ENCODE peak calls at places on chromosomes 1 and 21, in ten cellular contexts. O is activated CD8-positive, alpha-beta memory T cell treated with anti-CD3 and anti-CD28 coated beads, Interleukin-2, amount 10 ng/mL, durations not matched to agents 7 days and 5 days; N is activated CD8-positive, alpha-beta T cell treated with anti-CD3 and anti-CD28 coated beads for 36 hours; H is body of pancreas; W is Right ventricle myocardium superior; L is heart right ventricle; T is right cardiac atrium; X is gastroesophageal sphincter; G is CD8-positive, alpha-beta T cell; D is left lung. M is an unnamed sample.

GRCh38 chr1:64550505-64550904 is 80.6 kb downstream of the CACHD1 start:
- ATAC-seq in D (peak; percentile 78), L (no peak), G (peak; percentile 94), H (no peak), W (no peak), T (no peak), X (no peak), N (peak; percentile 85), O (peak; percentile 57), M (peak; percentile 70)

GRCh38 chr1:174605198-174605597 is 157.4 kb downstream of the GPR52 start:
- ATAC-seq in H (no peak), L (no peak), X (no peak), W (no peak), T (no peak), D (no peak), O (no peak), N (no peak), G (no peak), M (no peak)

GRCh38 chr1:65299328-65299727 is 10.0 kb upstream of the DNAJC6 start:
- ATAC-seq in O (no peak), T (no peak), G (no peak), N (no peak), X (no peak), W (no peak), L (no peak), D (no peak), H (no peak), M (no peak)

GRCh38 chr21:44686843-44687561 is 5.0 kb upstream of the KRTAP12-1 start:
- ATAC-seq in L (no peak), N (no peak), W (no peak), X (no peak), D (no peak), G (no peak), T (no peak), O (no peak), H (no peak), M (no peak)

GRCh38 chr1:18820791-18821641 is 38.4 kb downstream of the TAS1R2 start:
- ATAC-seq in X (peak; percentile 80), N (peak; percentile 81), T (peak; percentile 63), D (peak; percentile 98), L (peak; percentile 82), O (peak; percentile 70), H (peak; percentile 91), G (peak; percentile 29), W (peak; percentile 91), M (peak; percentile 39)

GRCh38 chr21:45433911-45434644 is 29.1 kb downstream of the COL18A1 start:
- ATAC-seq in X (no peak), N (no peak), L (no peak), G (no peak), D (no peak), H (no peak), W (no peak), O (no peak), T (no peak), M (no peak)

GRCh38 chr1:68703921-68704354 is 207.1 kb upstream of the DEPDC1 start:
- ATAC-seq in D (no peak), N (no peak), L (no peak), X (no peak), O (no peak), G (no peak), T (no peak), W (no peak), H (no peak), M (no peak)

GRCh38 chr1:73327998-73328397 is 870.0 kb downstream of the LRRIQ3 start:
- ATAC-seq in H (no peak), G (no peak), N (no peak), D (no peak), T (no peak), L (no peak), O (no peak), X (no peak), W (no peak), M (no peak)

GRCh38 chr21:14457762-14458161 is 74.8 kb upstream of the HSPA13 start:
- ATAC-seq in H (no peak), T (no peak), X (no peak), N (no peak), L (no peak), D (no peak), O (no peak), W (no peak), G (no peak), M (peak; percentile 18)

GRCh38 chr21:32048353-32048752 is 175.5 kb downstream of the HUNK start:
- ATAC-seq in D (no peak), W (no peak), O (no peak), T (no peak), G (no peak), X (no peak), H (no peak), L (no peak), N (no peak), M (no peak)

GRCh38 chr1:185636848-185637247 is 97.3 kb upstream of the HMCN1 start:
- ATAC-seq in D (no peak), X (no peak), H (no peak), W (no peak), T (no peak), N (peak; percentile 98), G (no peak), L (no peak), O (peak; percentile 96), M (peak; percentile 94)

GRCh38 chr1:47972864-47973437 is 24.2 kb downstream of the TRABD2B start:
- ATAC-seq in H (no peak), D (no peak), X (no peak), T (no peak), W (no peak), G (no peak), L (no peak), N (no peak), O (no peak), M (no peak)

GRCh38 chr1:230091473-230092231 is 24.6 kb downstream of the GALNT2 start:
- ATAC-seq in X (no peak), N (no peak), H (no peak), L (no peak), W (no peak), T (no peak), G (no peak), O (no peak), D (no peak), M (no peak)

GRCh38 chr21:33974513-33975468 is 59.2 kb upstream of the ATP5PO start:
- ATAC-seq in X (no peak), W (no peak), D (no peak), N (peak; percentile 22), T (no peak), H (no peak), G (no peak), L (no peak), O (peak; percentile 3), M (peak; percentile 39)

GRCh38 chr1:201742476-201742875 is 86.5 kb upstream of the IPO9 start:
- ATAC-seq in O (no peak), W (peak; percentile 9), L (no peak), T (no peak), G (no peak), X (no peak), D (no peak), H (no peak), N (no peak), M (no peak)

GRCh38 chr21:39467746-39468145 is 16.0 kb downstream of the SH3BGR start:
- ATAC-seq in H (no peak), X (no peak), W (no peak), N (no peak), G (no peak), T (no peak), O (no peak), L (no peak), D (no peak), M (no peak)

GRCh38 chr21:40253112-40253511 is 385.9 kb downstream of the PCP4 start:
- ATAC-seq in L (no peak), N (no peak), X (no peak), G (no peak), W (no peak), T (no peak), O (no peak), D (no peak), H (no peak), M (no peak)

M was measured in activated T-helper 17 cell treated with anti-CD3 and anti-CD28 coated beads, Interleukin-2, amount 50 U/mL, for 72 hours.